ENCODE peak calls at places on chromosome 12, in four cellular contexts. O is neural progenitor cell, D is A549, F is K562. Q is an unnamed sample.

GRCh38 chr12:124557518-124558223 is 9.7 kb downstream of the NCOR2 start:
- DNase-seq in O (no peak), D (no peak), F (no peak), Q (no peak)

GRCh38 chr12:25041006-25041741 is 92.3 kb upstream of the BCAT1 start:
- DNase-seq in O (no peak), D (no peak), F (no peak), Q (no peak)

GRCh38 chr12:64066052-64066451 is 156.0 kb downstream of the KICS2 start:
- DNase-seq in O (no peak), D (no peak), F (no peak), Q (no peak)

GRCh38 chr12:116382456-116382902 is 105.0 kb upstream of the MED13L start:
- DNase-seq in O (peak), D (peak), F (no peak), Q (no peak)

GRCh38 chr12:89379100-89379838 is 27.0 kb upstream of the DUSP6 start:
- DNase-seq in O (no peak), D (no peak), F (no peak), Q (no peak)

GRCh38 chr12:22856120-22856699 is 231.2 kb downstream of the ETNK1 start:
- DNase-seq in O (peak), D (peak), F (peak), Q (no peak)

GRCh38 chr12:12645485-12645884 is 33.8 kb downstream of the CREBL2 start:
- DNase-seq in O (peak), D (peak), F (peak), Q (no peak)

GRCh38 chr12:132284071-132284492 is 45.3 kb downstream of the GALNT9 start:
- DNase-seq in O (no peak), D (peak), F (no peak), Q (no peak)

GRCh38 chr12:82359115-82359478 is 768 bp downstream of the METTL25 start:
- DNase-seq in O (peak), D (no peak), F (no peak), Q (no peak)

GRCh38 chr12:42758806-42759205 is 169.3 kb upstream of the PRICKLE1 start:
- DNase-seq in O (no peak), D (no peak), F (no peak), Q (no peak)

GRCh38 chr12:29402437-29402836 is 21.5 kb upstream of the ERGIC2 start:
- DNase-seq in O (no peak), D (no peak), F (no peak), Q (no peak)

GRCh38 chr12:3988519-3989217 is 115.5 kb upstream of the PARP11 start:
- DNase-seq in O (no peak), D (no peak), F (no peak), Q (no peak)

GRCh38 chr12:98727196-98727595 is 82.1 kb downstream of the APAF1 start:
- DNase-seq in O (no peak), D (no peak), F (no peak), Q (no peak)

GRCh38 chr12:130155416-130156073 is 6.7 kb upstream of the FZD10 start:
- DNase-seq in O (no peak), D (no peak), F (no peak), Q (no peak)

GRCh38 chr12:47717443-47718193 is 7.7 kb downstream of the ENDOU start:
- DNase-seq in O (peak), D (peak), F (peak), Q (no peak)

GRCh38 chr12:132955094-132955932 is 793 bp downstream of the ZNF605 start:
- DNase-seq in O (peak), D (peak), F (no peak), Q (peak)

GRCh38 chr12:67784831-67785230 is 136.3 kb downstream of the DYRK2 start:
- DNase-seq in O (no peak), D (peak), F (no peak), Q (no peak)

GRCh38 chr12:64608901-64609542 is 1.3 kb upstream of the RASSF3 start:
- DNase-seq in O (peak), D (peak), F (peak), Q (no peak)

GRCh38 chr12:1907652-1908611 is 10.5 kb downstream of the CACNA2D4 start:
- DNase-seq in O (no peak), D (peak), F (no peak), Q (no peak)

GRCh38 chr12:93778306-93778705 is 101.1 kb downstream of the CRADD start:
- DNase-seq in O (no peak), D (no peak), F (no peak), Q (no peak)

GRCh38 chr12:14327717-14328116 is 37.8 kb upstream of the ATF7IP start:
- DNase-seq in O (no peak), D (no peak), F (no peak), Q (no peak)

GRCh38 chr12:121949643-121950397 is 31.4 kb downstream of the CFAP251 start:
- DNase-seq in O (no peak), D (peak), F (no peak), Q (peak)

GRCh38 chr12:89372584-89373370 is 20.5 kb upstream of the DUSP6 start:
- DNase-seq in O (no peak), D (no peak), F (no peak), Q (no peak)

GRCh38 chr12:46217686-46218508 is 50.9 kb downstream of the SLC38A1 start:
- DNase-seq in O (no peak), D (no peak), F (no peak), Q (peak)

GRCh38 chr12:113224955-113225354 is 3.7 kb downstream of the TPCN1 start:
- DNase-seq in O (no peak), D (no peak), F (no peak), Q (no peak)

GRCh38 chr12:113221181-113221996 is at the start of gene TPCN1:
- DNase-seq in O (peak), D (peak), F (peak), Q (peak)

GRCh38 chr12:113222730-113223531 is 1.7 kb downstream of the TPCN1 start:
- DNase-seq in O (no peak), D (peak), F (no peak), Q (peak)

GRCh38 chr12:113221997-113222729 is 899 bp downstream of the TPCN1 start:
- DNase-seq in O (no peak), D (no peak), F (no peak), Q (no peak)

DNA sequence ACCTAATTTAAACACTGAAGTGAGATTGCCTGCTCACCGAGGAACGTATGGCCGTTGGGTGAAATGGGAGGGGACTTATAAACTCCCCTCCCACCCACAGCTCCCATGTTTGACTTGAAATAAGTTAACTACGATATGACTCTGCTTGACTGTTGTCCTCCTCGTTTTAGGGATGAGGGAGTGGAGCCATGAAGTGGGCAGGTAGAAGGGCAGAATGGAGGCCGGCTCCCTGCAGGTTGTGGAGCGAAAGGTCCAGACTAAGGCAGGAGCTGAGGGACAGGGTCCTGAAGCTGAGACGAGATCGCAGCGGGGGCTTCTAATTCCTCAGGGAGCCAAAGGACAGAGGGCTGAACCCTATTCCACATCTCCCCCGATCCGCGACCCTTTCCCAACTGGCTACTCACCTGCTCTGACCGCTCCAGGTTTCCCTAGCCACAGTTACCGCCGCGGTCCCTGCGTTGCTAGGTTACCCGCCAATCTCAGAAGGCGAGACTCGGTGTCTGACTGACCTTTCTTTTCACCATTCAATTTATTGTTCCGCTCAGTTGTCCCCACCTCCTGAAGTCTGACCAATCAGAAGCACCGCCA is 577 bp upstream of the TPCN1 start:
- DNase-seq in O (no peak), D (peak), F (no peak), Q (no peak)
- H3K4me3 ChIP-seq in O (peak), D (peak), F (peak), Q (peak)

GRCh38 chr12:31752450-31752849 is 23.6 kb upstream of the AMN1 start:
- DNase-seq in O (no peak), D (no peak), F (no peak), Q (no peak)
- H3K4me3 ChIP-seq in O (no peak), D (no peak), F (no peak), Q (no peak)

DNA sequence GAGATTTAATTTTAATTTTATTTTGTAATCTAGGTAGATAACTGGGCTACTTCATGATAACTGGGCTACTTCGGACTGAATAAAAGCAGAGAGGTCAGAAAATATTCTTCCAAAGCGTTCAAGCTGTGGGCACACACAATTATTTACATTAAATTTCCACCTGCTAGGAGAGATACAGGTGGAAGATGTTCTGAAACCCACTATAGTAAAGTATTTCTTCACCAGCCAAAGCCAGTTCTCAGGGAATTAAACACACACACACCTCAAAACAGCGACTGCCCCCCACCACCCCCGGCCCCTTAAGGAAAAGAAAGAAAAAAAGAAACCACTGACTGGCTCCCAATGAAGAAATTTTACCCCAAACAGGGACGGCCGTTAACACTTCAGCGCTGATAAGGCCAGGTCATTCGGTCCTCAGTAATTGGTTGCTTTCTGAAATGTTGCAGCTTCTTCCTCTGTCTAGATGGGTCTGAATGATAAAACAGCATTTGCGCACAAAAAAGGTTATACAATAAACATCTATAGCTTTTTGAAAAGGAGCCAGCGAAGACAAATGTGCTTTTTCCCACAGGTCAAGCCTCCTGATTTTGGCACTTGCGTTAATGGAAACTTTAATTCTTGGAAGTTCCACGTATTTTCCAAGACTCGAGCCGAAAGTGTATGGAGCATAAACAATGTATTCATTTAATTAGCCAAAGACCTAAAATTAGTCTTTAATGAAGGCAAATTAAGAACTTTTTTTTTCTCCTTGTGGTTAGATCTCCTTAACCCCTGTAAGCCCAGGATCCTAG is 819 bp upstream of the KCNJ8 start:
- DNase-seq in O (no peak), D (no peak), F (no peak), Q (no peak)
- H3K4me3 ChIP-seq in O (peak), D (peak), F (peak), Q (peak)

GRCh38 chr12:96396209-96396608 is 4.0 kb downstream of the CDK17 start:
- DNase-seq in O (no peak), D (no peak), F (no peak), Q (no peak)
- H3K4me3 ChIP-seq in O (no peak), D (no peak), F (no peak), Q (no peak)